ENCODE peak calls at places on chromosomes 16 and 17, in six cellular contexts. V is GM20000; G is effector CD4-positive, alpha-beta T cell; J is GM23248; T is NB4; P is progenitor cell of endocrine pancreas. C is an unnamed sample.
A peak's percentile ranks its signal among the peaks of the same experiment; 100 is the strongest.

GRCh38 chr17:50560931-50561750 is 626 bp downstream of the CACNA1G start:
- DNase-seq in V (peak; percentile 73), G (peak; percentile 12), J (peak; percentile 50), T (peak; percentile 29), P (no peak), C (no peak)

GRCh38 chr17:47968836-47969235 is 2.1 kb upstream of the CDK5RAP3 start:
- DNase-seq in V (no peak), G (no peak), J (no peak), T (no peak), P (no peak), C (no peak)

GRCh38 chr17:58832514-58832913 is 76.9 kb downstream of the PPM1E start:
- DNase-seq in V (no peak), G (no peak), J (no peak), T (no peak), P (no peak), C (no peak)

GRCh38 chr17:82497483-82498405 is 21.8 kb upstream of the FOXK2 start:
- DNase-seq in V (peak; percentile 60), G (peak; percentile 33), J (peak; percentile 67), T (peak; percentile 76), P (no peak), C (peak; percentile 79)

GRCh38 chr16:88718178-88718577 is 11.9 kb downstream of the CTU2 start:
- DNase-seq in V (no peak), G (no peak), J (no peak), T (no peak), P (no peak), C (no peak)

GRCh38 chr16:73126453-73126853 is 78.5 kb upstream of the ZFHX3 start:
- DNase-seq in V (no peak), G (no peak), J (peak; percentile 85), T (peak; percentile 78), P (no peak), C (peak; percentile 12)

GRCh38 chr16:56125922-56126321 is 65.4 kb upstream of the GNAO1 start:
- DNase-seq in V (no peak), G (no peak), J (no peak), T (no peak), P (no peak), C (no peak)

GRCh38 chr17:29060475-29060874 is 17.5 kb downstream of the PIPOX start:
- DNase-seq in V (no peak), G (no peak), J (no peak), T (no peak), P (no peak), C (peak; percentile 19)

GRCh38 chr17:1060991-1061390 is 64.1 kb downstream of the TIMM22 start:
- DNase-seq in V (no peak), G (no peak), J (peak; percentile 99), T (peak; percentile 22), P (no peak), C (no peak)

GRCh38 chr16:67783353-67783725 is 23.0 kb downstream of the RANBP10 start:
- DNase-seq in V (no peak), G (no peak), J (no peak), T (no peak), P (no peak), C (no peak)

GRCh38 chr16:4428500-4428899 is 2.8 kb downstream of the DNAJA3 start:
- DNase-seq in V (no peak), G (no peak), J (no peak), T (no peak), P (no peak), C (no peak)

GRCh38 chr17:10579270-10579669 is 29.8 kb upstream of the MYH2 start:
- DNase-seq in V (no peak), G (no peak), J (no peak), T (peak; percentile 12), P (no peak), C (no peak)

GRCh38 chr17:27607692-27608091 is 23.3 kb upstream of the LGALS9 start:
- DNase-seq in V (no peak), G (no peak), J (no peak), T (no peak), P (no peak), C (no peak)

GRCh38 chr17:2705263-2705662 is 6.3 kb downstream of the CLUH start:
- DNase-seq in V (no peak), G (no peak), J (peak; percentile 32), T (no peak), P (no peak), C (no peak)

GRCh38 chr17:17819561-17819995 is 17.2 kb downstream of the SREBF1 start:
- DNase-seq in V (peak; percentile 93), G (peak; percentile 33), J (peak; percentile 92), T (peak; percentile 78), P (no peak), C (peak; percentile 1)

GRCh38 chr17:6070895-6071511 is 824 bp downstream of the WSCD1 start:
- DNase-seq in V (peak; percentile 53), G (no peak), J (no peak), T (no peak), P (peak; percentile 22), C (no peak)

GRCh38 chr17:1830288-1830687 is 483 bp downstream of the RPA1 start:
- DNase-seq in V (peak; percentile 35), G (no peak), J (peak; percentile 35), T (peak; percentile 26), P (no peak), C (peak; percentile 3)

GRCh38 chr16:28494141-28494851 is at the start of gene APOBR:
- DNase-seq in V (peak; percentile 85), G (peak; percentile 88), J (no peak), T (peak; percentile 99), P (no peak), C (peak; percentile 89)

GRCh38 chr17:75151893-75152292 is 2.4 kb downstream of the JPT1 start:
- DNase-seq in V (no peak), G (no peak), J (no peak), T (no peak), P (no peak), C (no peak)

GRCh38 chr17:48153711-48154642 is 46.4 kb downstream of the SNX11 start:
- DNase-seq in V (peak; percentile 22), G (no peak), J (peak; percentile 72), T (peak; percentile 55), P (peak; percentile 20), C (peak; percentile 66)

GRCh38 chr17:65346166-65346565 is 209.0 kb downstream of the RGS9 start:
- DNase-seq in V (no peak), G (no peak), J (peak; percentile 6), T (no peak), P (no peak), C (no peak)

GRCh38 chr16:676565-677297 is 1.3 kb downstream of the RHBDL1 start:
- DNase-seq in V (no peak), G (no peak), J (no peak), T (no peak), P (no peak), C (no peak)

GRCh38 chr16:57609541-57610401 is 18.7 kb upstream of the ADGRG1 start:
- DNase-seq in V (peak; percentile 82), G (no peak), J (no peak), T (no peak), P (no peak), C (no peak)

GRCh38 chr16:50441758-50442157 is 73.0 kb upstream of the BRD7 start:
- DNase-seq in V (no peak), G (no peak), J (no peak), T (peak; percentile 19), P (no peak), C (no peak)

GRCh38 chr16:3509470-3509928 is 8.7 kb downstream of the CLUAP1 start:
- DNase-seq in V (no peak), G (peak; percentile 48), J (no peak), T (no peak), P (no peak), C (peak; percentile 4)

GRCh38 chr16:68369168-68369567 is 58.3 kb downstream of the PRMT7 start:
- DNase-seq in V (peak; percentile 45), G (no peak), J (no peak), T (peak; percentile 71), P (no peak), C (no peak)

GRCh38 chr17:79830303-79830702 is 8.9 kb downstream of the CBX4 start:
- DNase-seq in V (no peak), G (no peak), J (no peak), T (peak; percentile 27), P (no peak), C (peak; percentile 43)

GRCh38 chr17:49156256-49156655 is 23.7 kb downstream of the B4GALNT2 start:
- DNase-seq in V (no peak), G (no peak), J (no peak), T (peak; percentile 13), P (no peak), C (no peak)

GRCh38 chr17:28712037-28712704 is 483 bp upstream of the PROCA1 start:
- DNase-seq in V (peak; percentile 87), G (peak; percentile 46), J (no peak), T (peak; percentile 95), P (no peak), C (peak; percentile 88)

C was measured in Kasumi-1.